ENCODE peak calls at places on chromosomes 4 and X, in five cellular contexts. C, X, P, J and A are unnamed samples.

GRCh38 chr4:98386-98785 is 25.9 kb upstream of the ZNF718 start:
- DNase-seq in C (no peak), P (no peak), J (no peak), X (no peak), A (no peak)

GRCh38 chr4:147492301-147492700 is 11.4 kb downstream of the EDNRA start:
- DNase-seq in J (no peak), X (no peak), C (no peak), P (no peak), A (no peak)

GRCh38 chr4:55345054-55345453 is 988 bp upstream of the SRD5A3 start:
- DNase-seq in P (no peak), J (no peak), C (no peak), X (no peak), A (no peak)

GRCh38 chr4:8832130-8832930 is 39.3 kb downstream of the HMX1 start:
- DNase-seq in P (no peak), X (no peak), J (peak; percentile 56), C (no peak), A (no peak)

GRCh38 chrX:149699761-149700160 is 12.1 kb upstream of the MAGEA11 start:
- DNase-seq in J (no peak), C (no peak), P (no peak), X (no peak), A (no peak)

GRCh38 chrX:38898261-38898660 is 97.0 kb downstream of the MID1IP1 start:
- DNase-seq in J (no peak), C (no peak), P (no peak), X (no peak), A (no peak)

GRCh38 chr4:182975806-182976205 is 58.6 kb upstream of the DCTD start:
- DNase-seq in J (peak; percentile 92), X (peak; percentile 61), P (no peak), C (no peak), A (no peak)

GRCh38 chr4:2804449-2804972 is 11.6 kb downstream of the SH3BP2 start:
- DNase-seq in C (no peak), X (no peak), J (no peak), P (no peak), A (no peak)

GRCh38 chrX:47958943-47959342 is 44.8 kb downstream of the ZNF182 start:
- DNase-seq in P (peak; percentile 17), C (peak; percentile 17), J (peak; percentile 18), X (no peak), A (peak; percentile 4)

GRCh38 chr4:7880681-7881080 is 59.0 kb downstream of the AFAP1 start:
- DNase-seq in X (no peak), C (no peak), P (no peak), J (no peak), A (no peak)

GRCh38 chr4:35739305-35739704 is 505.0 kb downstream of the ARAP2 start:
- DNase-seq in X (no peak), J (no peak), C (no peak), P (no peak), A (no peak)

GRCh38 chrX:25076941-25077500 is 61.3 kb upstream of the ARX start:
- DNase-seq in C (no peak), P (no peak), X (no peak), J (no peak), A (no peak)

GRCh38 chr4:80471701-80472100 is 136.2 kb downstream of the CFAP299 start:
- DNase-seq in X (no peak), C (peak; percentile 58), P (no peak), J (peak; percentile 24), A (no peak)

GRCh38 chr4:44145868-44146267 is 302.7 kb downstream of the KCTD8 start:
- DNase-seq in P (no peak), J (no peak), C (no peak), X (no peak), A (no peak)

DNA sequence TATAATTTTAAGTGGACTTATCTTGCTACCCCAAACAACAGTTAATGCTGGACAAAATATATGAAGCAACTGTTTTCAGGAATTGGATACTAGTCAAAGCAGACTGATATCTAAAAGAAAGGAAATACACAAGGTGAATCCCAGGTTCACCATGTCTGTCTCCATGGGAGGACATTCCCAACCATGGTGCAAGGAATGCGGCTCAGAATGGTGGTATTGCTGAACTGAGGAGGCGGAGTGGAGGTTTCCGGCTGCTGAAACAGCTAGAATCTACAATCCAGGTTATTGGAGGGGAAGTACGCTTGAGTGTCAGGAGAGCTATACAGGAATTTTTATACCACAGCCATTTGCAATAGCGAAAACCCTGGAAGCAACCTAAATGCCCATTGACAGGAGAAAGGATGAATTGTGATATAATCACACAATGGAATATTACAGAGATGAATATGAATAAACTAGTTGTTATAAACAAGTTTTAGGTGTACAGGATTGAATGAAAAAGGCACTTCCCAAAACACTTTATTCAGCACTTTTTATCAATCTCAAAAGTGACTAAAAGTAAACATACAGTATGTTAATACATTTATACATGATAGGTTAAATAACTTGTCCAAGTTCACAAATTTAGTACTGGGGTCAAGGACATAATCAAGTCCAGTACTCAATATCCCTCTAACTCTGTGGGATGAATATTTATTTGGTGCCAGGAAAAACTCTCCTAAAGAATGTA is 9.0 kb downstream of the HMGB2 start:
- DNase-seq in C (no peak), X (no peak), P (no peak), J (no peak), A (no peak)
- H3K9me3 ChIP-seq in C (no peaks in the 10 kb centered on the region), X (no peaks in the 10 kb centered on the region), P (no peaks in the 10 kb centered on the region), J (no peaks in the 10 kb centered on the region), A (no peaks in the 10 kb centered on the region)

DNA sequence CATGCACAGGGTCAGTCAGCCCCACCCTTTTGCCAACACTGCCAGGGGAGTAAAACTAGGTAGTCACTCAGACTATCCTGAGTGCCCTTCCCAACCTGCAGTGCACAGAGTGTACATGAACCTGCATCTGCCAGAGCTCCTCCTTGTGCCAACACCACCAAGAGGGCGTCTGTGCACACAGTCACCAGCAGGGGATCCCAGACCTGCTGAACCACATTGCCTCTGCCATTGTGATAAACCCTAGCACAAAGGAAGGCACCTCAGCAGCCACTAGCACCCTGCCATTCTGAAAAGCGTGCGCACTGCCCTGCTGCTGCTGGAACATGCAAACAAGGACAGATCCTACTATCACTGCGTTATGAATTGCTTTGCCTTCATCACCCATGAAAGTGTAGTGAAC is 247.8 kb upstream of the POU3F4 start:
- DNase-seq in C (no peak), X (no peak), P (no peak), J (no peak), A (no peak)
- H3K9me3 ChIP-seq in C (no peaks in the 10 kb centered on the region), X (no peaks in the 10 kb centered on the region), P (no peaks in the 10 kb centered on the region), J (no peaks in the 10 kb centered on the region), A (no peaks in the 10 kb centered on the region)

GRCh38 chr4:15912236-15912635 is 26.3 kb downstream of the FGFBP1 start:
- DNase-seq in J (peak; percentile 8), X (no peak), P (no peak), C (no peak), A (no peak)

GRCh38 chr4:15906024-15906443 is 32.5 kb downstream of the FGFBP1 start:
- DNase-seq in X (peak; percentile 90), J (no peak), P (no peak), C (peak; percentile 68), A (no peak)

GRCh38 chr4:15902741-15903140 is 35.8 kb downstream of the FGFBP1 start:
- DNase-seq in C (no peak), P (no peak), J (no peak), X (no peak), A (no peak)

GRCh38 chr4:15910150-15910945 is 28.2 kb downstream of the FGFBP1 start:
- DNase-seq in J (no peak), X (no peak), P (no peak), C (no peak), A (no peak)

DNA sequence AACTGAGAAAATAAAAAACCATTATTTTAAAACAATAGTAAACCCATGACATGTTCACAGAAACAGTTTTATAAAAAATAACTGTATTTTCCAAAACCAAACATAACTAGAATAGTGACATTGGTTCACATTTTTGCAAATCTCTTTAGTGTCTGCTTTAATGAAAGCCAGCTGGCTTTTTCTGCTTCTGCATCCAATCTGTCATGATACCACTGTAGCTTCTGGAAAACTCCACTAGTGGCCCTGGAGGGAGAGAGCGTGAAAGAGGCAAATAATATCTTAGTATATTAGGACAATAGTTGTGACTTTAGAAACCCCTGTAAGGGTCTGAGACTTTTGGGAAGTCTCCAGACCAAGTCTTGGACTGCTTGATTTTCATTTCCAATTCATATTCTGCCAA is 31.1 kb downstream of the FGFBP1 start:
- DNase-seq in P (no peak), J (peak; percentile 13), X (no peak), C (no peak), A (no peak)
- H3K9me3 ChIP-seq in P (no peaks in the 10 kb centered on the region), J (no peaks in the 10 kb centered on the region), X (peaks cover 10% of the 10 kb centered on the region), C (no peaks in the 10 kb centered on the region), A (no peaks in the 10 kb centered on the region)

DNA sequence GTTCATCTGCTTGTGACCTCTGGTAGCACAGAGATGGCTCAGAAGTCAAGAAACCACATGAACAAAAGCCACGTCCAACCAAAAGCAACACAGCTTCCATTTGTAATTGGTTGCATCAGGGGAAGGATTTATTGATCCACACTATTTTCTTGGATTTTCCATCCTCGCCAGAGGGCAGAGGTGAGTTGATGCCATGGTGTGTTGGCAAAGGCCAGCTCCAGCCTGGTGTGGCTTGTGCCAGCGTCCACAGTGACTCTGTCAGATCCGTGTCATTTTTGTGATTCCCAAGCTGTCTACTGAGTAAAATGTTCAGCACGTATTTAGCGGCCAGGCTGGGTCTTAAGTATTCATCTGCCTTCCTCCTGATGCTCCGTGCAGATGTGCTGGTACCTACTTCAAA is 30.0 kb upstream of the SMIM10L2A start:
- DNase-seq in C (no peak), J (no peak), P (no peak), X (no peak), A (no peak)
- H3K9me3 ChIP-seq in C (no peaks in the 10 kb centered on the region), J (no peaks in the 10 kb centered on the region), P (no peaks in the 10 kb centered on the region), X (no peaks in the 10 kb centered on the region), A (no peaks in the 10 kb centered on the region)

DNA sequence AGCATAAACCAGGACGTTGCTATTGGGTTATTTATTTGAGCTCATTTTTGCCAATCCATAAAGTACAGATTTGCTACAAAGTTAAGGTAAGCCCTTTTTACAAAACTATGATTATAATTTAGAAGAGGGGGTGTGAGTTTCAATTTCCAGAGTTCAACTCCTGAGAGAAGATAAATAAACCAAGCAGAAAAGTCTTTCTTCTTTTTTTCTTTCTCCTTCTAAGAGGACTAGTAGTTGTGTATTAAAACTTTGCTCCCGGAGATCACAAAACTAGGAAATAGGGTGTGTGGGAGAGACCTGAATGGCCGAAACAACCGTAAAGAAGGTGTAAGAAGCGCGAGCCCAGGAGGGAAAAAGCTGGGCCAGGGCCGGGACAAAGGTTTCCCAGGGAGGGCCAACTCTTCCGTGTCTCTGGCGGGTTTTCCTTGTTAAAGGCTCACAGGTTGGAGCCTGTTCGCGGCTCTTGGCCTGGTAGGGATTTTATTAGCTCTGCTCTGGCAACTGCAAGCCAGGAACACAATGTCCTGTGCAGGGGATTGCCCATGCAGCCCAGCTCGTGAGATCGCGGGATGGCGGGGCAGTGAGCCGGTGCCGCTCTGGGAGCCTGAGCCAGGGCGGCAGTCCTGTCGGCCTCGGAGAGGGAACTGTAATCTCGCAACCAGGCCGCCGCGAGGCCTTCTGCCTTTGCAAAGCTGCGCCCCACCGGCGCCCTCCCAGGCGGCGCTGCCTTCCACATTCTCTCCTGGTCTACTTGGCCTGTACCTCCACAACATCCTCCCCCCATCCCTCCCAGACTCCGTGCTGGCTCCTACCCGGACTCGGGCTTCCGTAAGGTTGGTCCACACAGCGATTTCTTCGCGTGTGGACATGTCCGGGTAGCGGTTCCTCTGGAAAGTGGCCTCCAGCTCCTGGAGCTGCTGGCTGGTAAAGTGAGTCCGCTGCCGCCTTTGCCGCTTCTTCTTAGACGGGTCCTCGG is 2.2 kb downstream of the PITX2 start:
- DNase-seq in C (peak; percentile 76), X (no peak), J (no peak), P (no peak), A (no peak)
- H3K9me3 ChIP-seq in C (no peaks in the 10 kb centered on the region), X (no peaks in the 10 kb centered on the region), J (no peaks in the 10 kb centered on the region), P (no peaks in the 10 kb centered on the region), A (no peaks in the 10 kb centered on the region)

DNA sequence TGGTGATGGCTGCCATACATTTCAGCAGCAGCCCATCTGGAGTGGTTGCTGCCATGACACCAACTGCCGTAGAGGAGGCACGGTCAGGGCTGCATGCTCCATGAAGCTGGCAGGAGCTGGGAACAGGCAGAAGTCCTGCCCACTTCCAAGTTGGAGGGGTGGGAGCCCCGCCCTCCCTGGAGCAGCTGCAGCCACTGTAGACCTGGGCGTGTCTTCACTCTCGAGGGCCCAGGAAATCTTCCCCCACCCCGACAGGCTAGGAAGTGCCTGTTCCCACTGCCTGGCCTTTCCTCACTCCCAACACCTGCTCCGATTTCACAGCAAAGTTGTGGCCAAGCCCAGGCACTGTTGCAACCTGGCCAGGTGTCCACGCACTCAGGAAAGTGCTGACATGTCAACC is 42.3 kb downstream of the NALF2 start:
- DNase-seq in J (no peak), X (no peak), P (no peak), C (no peak), A (no peak)
- H3K9me3 ChIP-seq in J (no peaks in the 10 kb centered on the region), X (no peaks in the 10 kb centered on the region), P (no peaks in the 10 kb centered on the region), C (no peaks in the 10 kb centered on the region), A (no peaks in the 10 kb centered on the region)